ENCODE peak calls at places on chromosome 7, in eight cellular contexts. C, R, W, G, K, D, O and E are unnamed samples.

GRCh38 chr7:13981070-13981469 is 8.4 kb downstream of the ETV1 start:
- DNase-seq in O (no peak), D (peak; percentile 98), C (no peak), G (no peak), R (no peak), K (peak; percentile 71), W (peak; percentile 8), E (no peak)

GRCh38 chr7:4100691-4101090 is 581.4 kb upstream of the FOXK1 start:
- DNase-seq in O (no peak), D (no peak), K (no peak), C (no peak), G (no peak), W (no peak), R (no peak), E (no peak)

GRCh38 chr7:159048656-159049055 is 96.0 kb downstream of the VIPR2 start:
- DNase-seq in C (no peak), G (no peak), D (no peak), O (no peak), W (no peak), K (peak; percentile 5), R (no peak), E (no peak)

GRCh38 chr7:102845351-102845750 is 67.4 kb upstream of the LRRC17 start:
- DNase-seq in D (no peak), C (no peak), O (no peak), W (no peak), G (no peak), R (no peak), K (no peak), E (no peak)

GRCh38 chr7:126819197-126819484 is 433.6 kb downstream of the GRM8 start:
- DNase-seq in D (no peak), O (no peak), C (no peak), G (no peak), R (no peak), W (no peak), K (no peak), E (no peak)

GRCh38 chr7:82410461-82410860 is 33.1 kb downstream of the CACNA2D1 start:
- DNase-seq in C (no peak), D (no peak), G (no peak), R (no peak), K (no peak), O (no peak), W (peak; percentile 38), E (peak; percentile 13)

GRCh38 chr7:157687158-157687557 is 350.4 kb downstream of the DNAJB6 start:
- DNase-seq in R (no peak), W (no peak), G (no peak), C (no peak), O (no peak), K (no peak), D (no peak), E (no peak)

GRCh38 chr7:24877790-24878311 is 102.1 kb downstream of the OSBPL3 start:
- DNase-seq in D (peak; percentile 57), K (no peak), G (no peak), R (peak; percentile 29), W (peak; percentile 37), C (no peak), O (no peak), E (no peak)

GRCh38 chr7:104415700-104416099 is 87.3 kb downstream of the LHFPL3 start:
- DNase-seq in D (no peak), C (no peak), R (no peak), O (no peak), K (no peak), G (no peak), W (no peak), E (no peak)

GRCh38 chr7:100685049-100685605 is 8.9 kb downstream of the GIGYF1 start:
- DNase-seq in R (no peak), C (no peak), W (no peak), O (no peak), D (no peak), K (no peak), G (no peak), E (no peak)

GRCh38 chr7:143396625-143397556 is 11.8 kb downstream of the EPHA1 start:
- DNase-seq in O (no peak), K (no peak), R (no peak), D (no peak), W (no peak), G (no peak), C (no peak), E (no peak)

GRCh38 chr7:13111230-13111629 is 423.8 kb downstream of the ARL4A start:
- DNase-seq in W (no peak), K (no peak), D (no peak), O (no peak), R (no peak), C (no peak), G (no peak), E (no peak)

GRCh38 chr7:54860843-54861242 is 101.8 kb upstream of the SEC61G start:
- DNase-seq in G (no peak), O (no peak), D (no peak), K (no peak), C (no peak), R (no peak), W (no peak), E (no peak)

GRCh38 chr7:46285856-46286255 is 364.8 kb upstream of the IGFBP3 start:
- DNase-seq in C (no peak), R (no peak), W (no peak), D (no peak), K (no peak), O (no peak), G (no peak), E (no peak)

GRCh38 chr7:96968981-96969380 is 36.4 kb upstream of the DLX6 start:
- DNase-seq in C (no peak), O (no peak), K (no peak), D (no peak), W (no peak), G (no peak), R (no peak), E (no peak)

GRCh38 chr7:96380111-96380512 is 58.2 kb upstream of the SLC25A13 start:
- DNase-seq in O (no peak), G (no peak), W (no peak), D (no peak), K (no peak), R (no peak), C (no peak), E (no peak)

GRCh38 chr7:138405496-138405895 is 54.6 kb upstream of the TRIM24 start:
- DNase-seq in W (no peak), C (no peak), K (no peak), O (no peak), G (no peak), R (no peak), D (no peak), E (no peak)

GRCh38 chr7:158024881-158025280 is 562.7 kb downstream of the PTPRN2 start:
- DNase-seq in D (no peak), G (no peak), R (no peak), K (no peak), O (no peak), W (no peak), C (no peak), E (no peak)

GRCh38 chr7:46979439-46979838 is 602.5 kb downstream of the TNS3 start:
- DNase-seq in C (no peak), K (no peak), O (no peak), D (no peak), W (no peak), G (no peak), R (no peak), E (no peak)

GRCh38 chr7:73647725-73648592 is 19.7 kb upstream of the VPS37D start:
- DNase-seq in O (no peak), C (peak; percentile 8), D (no peak), K (peak; percentile 83), W (no peak), R (no peak), G (no peak), E (no peak)

GRCh38 chr7:106944035-106944665 is 79.1 kb downstream of the PIK3CG start:
- DNase-seq in O (no peak), R (no peak), W (no peak), D (no peak), C (no peak), K (no peak), G (no peak), E (no peak)

GRCh38 chr7:150949971-150950491 is 28.1 kb downstream of the KCNH2 start:
- DNase-seq in W (no peak), G (no peak), K (no peak), C (no peak), D (no peak), R (no peak), O (no peak), E (no peak)

GRCh38 chr7:133484135-133484534 is 231.3 kb downstream of the EXOC4 start:
- DNase-seq in K (no peak), W (peak; percentile 6), G (no peak), D (peak; percentile 16), C (peak; percentile 20), O (no peak), R (peak; percentile 54), E (no peak)

GRCh38 chr7:30770936-30771858 is at the start of gene MINDY4:
- DNase-seq in W (peak; percentile 74), R (peak; percentile 78), D (peak; percentile 85), O (peak; percentile 50), G (peak; percentile 79), K (peak; percentile 83), C (peak; percentile 60), E (peak; percentile 53)

GRCh38 chr7:47253650-47254080 is 328.2 kb downstream of the TNS3 start:
- DNase-seq in D (peak; percentile 70), K (peak; percentile 32), G (peak; percentile 24), R (no peak), C (no peak), O (no peak), W (peak; percentile 5), E (peak; percentile 35)

GRCh38 chr7:132100483-132100882 is 475.8 kb downstream of the PLXNA4 start:
- DNase-seq in O (no peak), R (no peak), G (no peak), D (no peak), K (no peak), W (no peak), C (no peak), E (no peak)

GRCh38 chr7:83819911-83820310 is 171.0 kb upstream of the SEMA3E start:
- DNase-seq in D (peak; percentile 3), R (no peak), C (no peak), W (no peak), O (no peak), G (no peak), K (no peak), E (no peak)

GRCh38 chr7:79410345-79410744 is 43.1 kb downstream of the MAGI2 start:
- DNase-seq in W (no peak), D (no peak), K (no peak), R (no peak), C (no peak), O (no peak), G (no peak), E (no peak)

GRCh38 chr7:47008461-47008860 is 573.5 kb downstream of the TNS3 start:
- DNase-seq in D (no peak), K (no peak), G (no peak), O (no peak), R (no peak), W (no peak), C (no peak), E (no peak)

GRCh38 chr7:137670521-137671064 is 176.2 kb downstream of the DGKI start:
- DNase-seq in W (no peak), G (no peak), K (no peak), C (no peak), D (peak; percentile 56), R (no peak), O (no peak), E (no peak)

GRCh38 chr7:74625446-74625845 is 32.1 kb upstream of the GTF2I start:
- DNase-seq in R (no peak), W (no peak), K (no peak), G (no peak), C (no peak), D (peak; percentile 59), O (no peak), E (no peak)

GRCh38 chr7:156640949-156641485 is 443 bp downstream of the RNF32 start:
- DNase-seq in O (peak; percentile 37), W (no peak), G (no peak), R (peak; percentile 69), D (peak; percentile 46), C (peak; percentile 43), K (peak; percentile 53), E (no peak)

GRCh38 chr7:150988230-150989226 is 2.3 kb upstream of the NOS3 start:
- DNase-seq in O (peak; percentile 72), G (peak; percentile 84), C (peak; percentile 65), K (peak; percentile 73), W (peak; percentile 44), R (peak; percentile 71), D (no peak), E (no peak)

GRCh38 chr7:8325067-8325466 is 63.1 kb upstream of the ICA1 start:
- DNase-seq in O (no peak), C (no peak), K (no peak), W (no peak), G (no peak), D (no peak), R (no peak), E (no peak)